ENCODE peak calls at places on chromosomes 11 and 22, in four cellular contexts. One of them, this sample, is unnamed.

GRCh38 chr11:69593851-69594250 is 47.1 kb upstream of the CCND1 start:
- DNase-seq in ascending aorta: no peak
- DNase-seq in fibroblast of the aortic adventitia: no peak
- DNase-seq in fibroblast of pulmonary artery: no peak
- DNase-seq in this sample: no peak

GRCh38 chr22:45317551-45318167 is 7.9 kb downstream of the FAM118A start:
- DNase-seq in fibroblast of pulmonary artery: peak
- DNase-seq in fibroblast of the aortic adventitia: peak
- DNase-seq in ascending aorta: peak
- DNase-seq in this sample: peak

GRCh38 chr11:44315947-44316387 is 6.0 kb upstream of the ALX4 start:
- DNase-seq in ascending aorta: no peak
- DNase-seq in fibroblast of pulmonary artery: no peak
- DNase-seq in fibroblast of the aortic adventitia: no peak
- DNase-seq in this sample: no peak

GRCh38 chr11:86067230-86068137 is 1.4 kb downstream of the PICALM start:
- DNase-seq in fibroblast of the aortic adventitia: peak
- DNase-seq in fibroblast of pulmonary artery: no peak
- DNase-seq in ascending aorta: no peak
- DNase-seq in this sample: no peak

GRCh38 chr11:126601550-126602215 is 246.2 kb downstream of the ST3GAL4 start:
- DNase-seq in ascending aorta: no peak
- DNase-seq in fibroblast of pulmonary artery: no peak
- DNase-seq in fibroblast of the aortic adventitia: no peak
- DNase-seq in this sample: no peak

GRCh38 chr22:49522582-49523373 is 304.9 kb downstream of the BRD1 start:
- DNase-seq in fibroblast of pulmonary artery: no peak
- DNase-seq in fibroblast of the aortic adventitia: no peak
- DNase-seq in ascending aorta: no peak
- DNase-seq in this sample: no peak

GRCh38 chr22:41857160-41857859 is 24.4 kb downstream of the SREBF2 start:
- DNase-seq in ascending aorta: no peak
- DNase-seq in fibroblast of the aortic adventitia: peak
- DNase-seq in fibroblast of pulmonary artery: peak
- DNase-seq in this sample: no peak

GRCh38 chr22:50544078-50544745 is 1.5 kb upstream of the KLHDC7B start:
- DNase-seq in fibroblast of the aortic adventitia: peak
- DNase-seq in fibroblast of pulmonary artery: peak
- DNase-seq in ascending aorta: no peak
- DNase-seq in this sample: peak

GRCh38 chr11:62860835-62861563 is 19.7 kb upstream of the SLC3A2 start:
- DNase-seq in ascending aorta: no peak
- DNase-seq in fibroblast of the aortic adventitia: no peak
- DNase-seq in fibroblast of pulmonary artery: no peak
- DNase-seq in this sample: no peak

GRCh38 chr11:62015615-62016014 is 48.2 kb upstream of the FTH1 start:
- DNase-seq in ascending aorta: no peak
- DNase-seq in fibroblast of pulmonary artery: no peak
- DNase-seq in fibroblast of the aortic adventitia: no peak
- DNase-seq in this sample: no peak

GRCh38 chr11:73493838-73494598 is 103.9 kb downstream of the FAM168A start:
- DNase-seq in ascending aorta: no peak
- DNase-seq in fibroblast of the aortic adventitia: peak
- DNase-seq in fibroblast of pulmonary artery: peak
- DNase-seq in this sample: no peak

GRCh38 chr11:3101921-3102640 is 44.9 kb upstream of the CARS1 start:
- DNase-seq in ascending aorta: peak
- DNase-seq in fibroblast of the aortic adventitia: no peak
- DNase-seq in fibroblast of pulmonary artery: no peak
- DNase-seq in this sample: peak

GRCh38 chr11:27231519-27231918 is 131.5 kb downstream of the CCDC34 start:
- DNase-seq in fibroblast of pulmonary artery: peak
- DNase-seq in ascending aorta: no peak
- DNase-seq in fibroblast of the aortic adventitia: no peak
- DNase-seq in this sample: no peak

GRCh38 chr22:28032896-28033295 is 113.8 kb upstream of the PITPNB start:
- DNase-seq in ascending aorta: no peak
- DNase-seq in fibroblast of pulmonary artery: no peak
- DNase-seq in fibroblast of the aortic adventitia: no peak
- DNase-seq in this sample: no peak

GRCh38 chr11:67442504-67443398 is 525 bp downstream of the CORO1B start:
- DNase-seq in fibroblast of pulmonary artery: no peak
- DNase-seq in fibroblast of the aortic adventitia: no peak
- DNase-seq in ascending aorta: no peak
- DNase-seq in this sample: no peak

GRCh38 chr11:71197096-71197495 is 55.3 kb downstream of the SHANK2 start:
- DNase-seq in fibroblast of the aortic adventitia: no peak
- DNase-seq in fibroblast of pulmonary artery: no peak
- DNase-seq in ascending aorta: no peak
- DNase-seq in this sample: no peak

GRCh38 chr11:67502328-67502979 is 2.7 kb downstream of the PITPNM1 start:
- DNase-seq in fibroblast of pulmonary artery: no peak
- DNase-seq in ascending aorta: no peak
- DNase-seq in fibroblast of the aortic adventitia: no peak
- DNase-seq in this sample: no peak

GRCh38 chr11:95680169-95680929 is 109.2 kb downstream of the FAM76B start:
- DNase-seq in fibroblast of the aortic adventitia: peak
- DNase-seq in ascending aorta: no peak
- DNase-seq in fibroblast of pulmonary artery: peak
- DNase-seq in this sample: no peak

GRCh38 chr11:126339073-126339865 is 16.2 kb upstream of the ST3GAL4 start:
- DNase-seq in ascending aorta: no peak
- DNase-seq in fibroblast of the aortic adventitia: peak
- DNase-seq in fibroblast of pulmonary artery: no peak
- DNase-seq in this sample: no peak

GRCh38 chr22:46737105-46737975 is 712 bp downstream of the CERK start:
- DNase-seq in fibroblast of the aortic adventitia: peak
- DNase-seq in ascending aorta: no peak
- DNase-seq in fibroblast of pulmonary artery: peak
- DNase-seq in this sample: no peak

GRCh38 chr11:7511405-7511804 is 2.4 kb upstream of the PPFIBP2 start:
- DNase-seq in ascending aorta: peak
- DNase-seq in fibroblast of pulmonary artery: no peak
- DNase-seq in fibroblast of the aortic adventitia: peak
- DNase-seq in this sample: peak

GRCh38 chr22:23232094-23232905 is 52.0 kb downstream of the BCR start:
- DNase-seq in ascending aorta: no peak
- DNase-seq in fibroblast of the aortic adventitia: no peak
- DNase-seq in fibroblast of pulmonary artery: no peak
- DNase-seq in this sample: no peak

GRCh38 chr11:107384136-107384535 is 73.5 kb downstream of the CWF19L2 start:
- DNase-seq in fibroblast of the aortic adventitia: no peak
- DNase-seq in ascending aorta: no peak
- DNase-seq in fibroblast of pulmonary artery: no peak
- DNase-seq in this sample: no peak

GRCh38 chr11:117197516-117198456 is 1.4 kb upstream of the TAGLN start:
- DNase-seq in ascending aorta: no peak
- DNase-seq in fibroblast of pulmonary artery: peak
- DNase-seq in fibroblast of the aortic adventitia: no peak
- DNase-seq in this sample: no peak

GRCh38 chr11:25317221-25317620 is 820.4 kb downstream of the LUZP2 start:
- DNase-seq in fibroblast of the aortic adventitia: no peak
- DNase-seq in fibroblast of pulmonary artery: no peak
- DNase-seq in ascending aorta: no peak
- DNase-seq in this sample: no peak

GRCh38 chr22:28441720-28442263 is 237.8 kb downstream of the TTC28 start:
- DNase-seq in ascending aorta: no peak
- DNase-seq in fibroblast of the aortic adventitia: no peak
- DNase-seq in fibroblast of pulmonary artery: no peak
- DNase-seq in this sample: no peak

GRCh38 chr22:49788492-49788891 is 39.2 kb downstream of the BRD1 start:
- DNase-seq in fibroblast of the aortic adventitia: peak
- DNase-seq in ascending aorta: no peak
- DNase-seq in fibroblast of pulmonary artery: peak
- DNase-seq in this sample: peak

GRCh38 chr22:17823226-17823625 is 49.0 kb upstream of the BID start:
- DNase-seq in fibroblast of pulmonary artery: no peak
- DNase-seq in ascending aorta: no peak
- DNase-seq in fibroblast of the aortic adventitia: no peak
- DNase-seq in this sample: no peak

GRCh38 chr22:32801001-32801435 is 487 bp upstream of the TIMP3 start:
- DNase-seq in fibroblast of pulmonary artery: no peak
- DNase-seq in fibroblast of the aortic adventitia: no peak
- DNase-seq in ascending aorta: no peak
- DNase-seq in this sample: no peak

GRCh38 chr22:28728002-28728401 is 13.6 kb downstream of the CHEK2 start:
- DNase-seq in fibroblast of the aortic adventitia: no peak
- DNase-seq in ascending aorta: no peak
- DNase-seq in fibroblast of pulmonary artery: no peak
- DNase-seq in this sample: no peak

GRCh38 chr11:45385423-45385822 is 99.3 kb upstream of the SYT13 start:
- DNase-seq in fibroblast of the aortic adventitia: no peak
- DNase-seq in ascending aorta: no peak
- DNase-seq in fibroblast of pulmonary artery: no peak
- DNase-seq in this sample: no peak

GRCh38 chr11:102599642-102600261 is 25.4 kb downstream of the MMP20 start:
- DNase-seq in fibroblast of pulmonary artery: peak
- DNase-seq in ascending aorta: no peak
- DNase-seq in fibroblast of the aortic adventitia: peak
- DNase-seq in this sample: no peak

GRCh38 chr11:1878134-1879031 is 13.3 kb downstream of the PRR33 start:
- DNase-seq in fibroblast of the aortic adventitia: no peak
- DNase-seq in ascending aorta: no peak
- DNase-seq in fibroblast of pulmonary artery: no peak
- DNase-seq in this sample: no peak

GRCh38 chr11:1877211-1878133 is 14.2 kb downstream of the PRR33 start:
- DNase-seq in fibroblast of pulmonary artery: peak
- DNase-seq in ascending aorta: no peak
- DNase-seq in fibroblast of the aortic adventitia: peak
- DNase-seq in this sample: no peak

GRCh38 chr11:1874406-1875092 is 17.1 kb downstream of the PRR33 start:
- DNase-seq in ascending aorta: no peak
- DNase-seq in fibroblast of pulmonary artery: no peak
- DNase-seq in fibroblast of the aortic adventitia: no peak
- DNase-seq in this sample: no peak

GRCh38 chr11:1875093-1875785 is 16.5 kb downstream of the PRR33 start:
- DNase-seq in fibroblast of pulmonary artery: no peak
- DNase-seq in ascending aorta: no peak
- DNase-seq in fibroblast of the aortic adventitia: no peak
- DNase-seq in this sample: no peak

GRCh38 chr11:1876361-1877063 is 15.2 kb downstream of the PRR33 start:
- DNase-seq in ascending aorta: no peak
- DNase-seq in fibroblast of pulmonary artery: peak
- DNase-seq in fibroblast of the aortic adventitia: peak
- DNase-seq in this sample: no peak
- H3K4me3 ChIP-seq in ascending aorta: peak
- H3K4me3 ChIP-seq in fibroblast of pulmonary artery: peak
- H3K4me3 ChIP-seq in fibroblast of the aortic adventitia: no peak
- H3K4me3 ChIP-seq in this sample: peak

DNA sequence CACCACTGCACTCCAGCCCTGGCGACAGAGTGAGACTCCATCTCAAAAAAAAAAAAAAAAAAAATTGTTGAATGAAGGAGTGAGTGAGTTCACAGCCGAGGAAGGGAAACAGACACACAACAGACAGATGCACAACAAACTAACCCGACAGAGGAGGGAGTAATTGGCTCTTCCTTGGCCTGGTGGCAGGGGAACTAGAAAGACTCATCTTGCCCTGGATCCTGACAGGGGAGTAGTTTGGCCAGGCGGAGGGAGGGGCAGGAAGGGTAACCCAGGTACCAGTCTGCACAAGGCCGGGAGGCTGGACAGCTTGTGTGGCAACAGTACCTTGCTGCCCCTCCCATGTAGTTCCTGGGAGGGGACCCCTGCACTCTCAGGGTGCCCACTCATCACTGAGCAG is 106.9 kb downstream of the KIAA1671 start:
- DNase-seq in fibroblast of pulmonary artery: no peak
- DNase-seq in ascending aorta: no peak
- DNase-seq in fibroblast of the aortic adventitia: no peak
- DNase-seq in this sample: no peak
- H3K4me3 ChIP-seq in fibroblast of pulmonary artery: no peak
- H3K4me3 ChIP-seq in ascending aorta: no peak
- H3K4me3 ChIP-seq in fibroblast of the aortic adventitia: no peak
- H3K4me3 ChIP-seq in this sample: no peak

GRCh38 chr22:38921801-38922200 is 35.6 kb upstream of the APOBEC3A start:
- DNase-seq in ascending aorta: no peak
- DNase-seq in fibroblast of the aortic adventitia: no peak
- DNase-seq in fibroblast of pulmonary artery: no peak
- DNase-seq in this sample: no peak

GRCh38 chr22:38925571-38926041 is 31.8 kb upstream of the APOBEC3A start:
- DNase-seq in fibroblast of the aortic adventitia: peak
- DNase-seq in ascending aorta: no peak
- DNase-seq in fibroblast of pulmonary artery: no peak
- DNase-seq in this sample: no peak

GRCh38 chr22:38923463-38924196 is 33.8 kb upstream of the APOBEC3A start:
- DNase-seq in ascending aorta: peak
- DNase-seq in fibroblast of pulmonary artery: peak
- DNase-seq in fibroblast of the aortic adventitia: peak
- DNase-seq in this sample: peak

GRCh38 chr22:38927033-38927789 is 30.2 kb upstream of the APOBEC3A start:
- DNase-seq in ascending aorta: no peak
- DNase-seq in fibroblast of pulmonary artery: peak
- DNase-seq in fibroblast of the aortic adventitia: peak
- DNase-seq in this sample: peak

GRCh38 chr22:38924197-38924952 is 33.0 kb upstream of the APOBEC3A start:
- DNase-seq in fibroblast of pulmonary artery: peak
- DNase-seq in fibroblast of the aortic adventitia: peak
- DNase-seq in ascending aorta: no peak
- DNase-seq in this sample: peak
- H3K4me3 ChIP-seq in fibroblast of pulmonary artery: no peak
- H3K4me3 ChIP-seq in fibroblast of the aortic adventitia: peak
- H3K4me3 ChIP-seq in ascending aorta: peak
- H3K4me3 ChIP-seq in this sample: no peak

DNA sequence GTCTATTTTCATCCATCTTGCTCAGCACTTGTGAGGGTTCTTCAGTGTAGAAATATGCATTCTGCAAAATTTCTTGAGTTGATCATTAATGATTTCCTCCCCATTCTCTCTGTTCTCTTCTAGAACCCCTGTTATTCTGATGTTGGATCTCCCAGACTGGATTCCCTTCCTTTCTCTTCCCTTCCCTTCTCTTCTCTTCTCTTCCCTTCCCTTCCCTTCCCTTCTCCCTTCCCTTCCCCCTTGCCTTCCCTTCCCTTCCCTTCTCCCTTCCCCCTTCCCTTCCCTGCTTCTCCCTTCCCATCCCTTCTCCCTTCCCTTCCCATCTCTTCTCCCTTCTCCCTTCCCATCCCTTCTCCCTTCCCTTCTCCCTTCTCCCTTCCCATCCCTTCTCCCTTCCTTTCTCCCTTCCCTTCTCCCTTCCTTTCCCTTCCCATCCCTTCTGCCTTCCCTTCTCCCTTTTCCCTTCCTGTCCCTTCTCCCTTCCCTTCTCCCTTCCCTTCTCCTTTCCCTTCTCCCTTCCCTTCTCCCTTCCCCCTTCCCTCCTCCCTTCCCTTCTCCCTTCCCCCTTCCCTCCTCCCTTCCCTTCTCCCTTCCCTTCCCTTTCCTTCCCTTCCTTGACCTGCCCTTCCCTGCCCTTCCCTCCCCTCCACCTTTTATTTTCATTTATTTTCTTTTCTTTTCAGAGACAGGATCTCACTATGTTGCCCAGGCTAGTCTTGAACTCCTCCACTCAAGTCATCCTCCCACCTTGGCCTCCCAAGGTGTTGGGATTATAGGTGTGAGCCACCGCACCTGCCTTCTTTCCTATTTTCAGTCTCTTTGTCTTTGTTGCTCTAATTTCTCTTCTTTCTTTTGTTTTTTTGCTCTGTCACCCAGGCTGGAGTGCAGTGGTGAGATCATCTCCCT is 24.9 kb upstream of the RBFOX2 start:
- DNase-seq in fibroblast of pulmonary artery: no peak
- DNase-seq in ascending aorta: no peak
- DNase-seq in fibroblast of the aortic adventitia: no peak
- DNase-seq in this sample: no peak
- H3K4me3 ChIP-seq in fibroblast of pulmonary artery: no peak
- H3K4me3 ChIP-seq in ascending aorta: no peak
- H3K4me3 ChIP-seq in fibroblast of the aortic adventitia: no peak
- H3K4me3 ChIP-seq in this sample: no peak

This sample was measured in right atrium auricular region.